ENCODE peak calls at places on chromosomes 6 and 20, in four cellular contexts. N is glutamatergic neuron, K is ACHN, P is fibroblast of the aortic adventitia. J is an unnamed sample.

GRCh38 chr6:113009682-113010081 is 662.6 kb downstream of the RFPL4B start:
- DNase-seq in P (peak), N (no peak), K (no peak), J (no peak)

GRCh38 chr20:47379433-47380150 is 23.1 kb upstream of the ZMYND8 start:
- DNase-seq in N (no peak), K (no peak), P (peak), J (no peak)

GRCh38 chr20:3071610-3072529 is at the start of gene OXT:
- DNase-seq in K (no peak), P (no peak), N (peak), J (peak)

GRCh38 chr20:2822073-2822472 is 5.9 kb downstream of the TMEM239 start:
- DNase-seq in K (no peak), P (peak), N (no peak), J (peak)

GRCh38 chr6:72111611-72112010 is 225.3 kb downstream of the RIMS1 start:
- DNase-seq in P (no peak), N (no peak), K (no peak), J (no peak)

GRCh38 chr6:136526196-136526930 is 23.9 kb downstream of the MAP7 start:
- DNase-seq in K (peak), P (peak), N (peak), J (no peak)

GRCh38 chr6:126721581-126722145 is 381.7 kb downstream of the CENPW start:
- DNase-seq in K (peak), P (peak), N (no peak), J (no peak)

GRCh38 chr20:20143646-20144045 is 91.3 kb downstream of the CFAP61 start:
- DNase-seq in K (no peak), N (no peak), P (no peak), J (no peak)

GRCh38 chr20:19008497-19008896 is 194.9 kb downstream of the SCP2D1 start:
- DNase-seq in P (no peak), K (no peak), N (no peak), J (no peak)

GRCh38 chr6:154605207-154605877 is 94.9 kb upstream of the CNKSR3 start:
- DNase-seq in N (no peak), K (no peak), P (no peak), J (no peak)

GRCh38 chr6:54291146-54291545 is 17.1 kb upstream of the TINAG start:
- DNase-seq in K (peak), P (peak), N (no peak), J (no peak)

GRCh38 chr6:30988209-30988825 is 4.8 kb downstream of the MUC21 start:
- DNase-seq in N (no peak), P (peak), K (no peak), J (no peak)

GRCh38 chr20:16100767-16101166 is 472.5 kb downstream of the KIF16B start:
- DNase-seq in P (no peak), N (no peak), K (no peak), J (no peak)

GRCh38 chr6:26487466-26487865 is 12.6 kb upstream of the BTN1A1 start:
- DNase-seq in K (no peak), N (no peak), P (no peak), J (no peak)

GRCh38 chr6:141309295-141309694 is 823.4 kb upstream of the GJE1 start:
- DNase-seq in N (no peak), P (peak), K (peak), J (no peak)

GRCh38 chr6:141532211-141532610 is 600.5 kb upstream of the GJE1 start:
- DNase-seq in P (no peak), N (no peak), K (no peak), J (no peak)

GRCh38 chr20:34472246-34472925 is 43.8 kb upstream of the DYNLRB1 start:
- DNase-seq in N (no peak), P (peak), K (peak), J (no peak)

GRCh38 chr6:112883095-112883494 is 536.0 kb downstream of the RFPL4B start:
- DNase-seq in N (no peak), P (peak), K (no peak), J (no peak)

GRCh38 chr20:44098256-44098630 is 88.7 kb downstream of the JPH2 start:
- DNase-seq in P (no peak), K (no peak), N (no peak), J (no peak)